ENCODE peak calls at places on chromosomes 1 and 21, in six cellular contexts. I is K562, F is A549, O is body of pancreas, U is uterus, N is breast epithelium. D is an unnamed sample.
A peak's percentile ranks its signal among the peaks of the same experiment; 100 is the strongest.

GRCh38 chr1:154962238-154962678 is 676 bp upstream of the PYGO2 start:
- DNase-seq in U (no peak), O (no peak), F (peak; percentile 51), N (no peak), I (no peak), D (no peak)

GRCh38 chr1:51443555-51443954 is 75.5 kb downstream of the EPS15 start:
- DNase-seq in N (no peak), O (no peak), F (no peak), U (no peak), I (no peak), D (no peak)

GRCh38 chr21:15183712-15184353 is 119.0 kb upstream of the NRIP1 start:
- DNase-seq in N (no peak), U (no peak), F (no peak), I (no peak), O (no peak), D (no peak)

GRCh38 chr1:164858233-164858632 is 299.2 kb downstream of the PBX1 start:
- DNase-seq in I (no peak), N (no peak), O (peak; percentile 45), F (no peak), U (no peak), D (no peak)

GRCh38 chr1:167109125-167109524 is 15.2 kb downstream of the STYXL2 start:
- DNase-seq in I (no peak), F (no peak), O (no peak), U (no peak), N (no peak), D (no peak)

GRCh38 chr1:235749755-235750300 is 100.2 kb upstream of the GNG4 start:
- DNase-seq in F (no peak), N (no peak), I (no peak), O (no peak), U (no peak), D (no peak)

GRCh38 chr1:246769306-246769705 is 45.1 kb downstream of the SCCPDH start:
- DNase-seq in O (no peak), F (no peak), I (no peak), N (no peak), U (no peak), D (no peak)

GRCh38 chr1:111924786-111925185 is 64.7 kb downstream of the KCND3 start:
- DNase-seq in N (no peak), U (no peak), I (no peak), O (no peak), F (no peak), D (no peak)

GRCh38 chr1:32886012-32886827 is at the start of gene HPCA:
- DNase-seq in I (peak; percentile 96), N (peak; percentile 65), F (peak; percentile 38), O (peak; percentile 64), U (no peak), D (peak; percentile 71)

GRCh38 chr1:203638076-203638475 is 11.4 kb downstream of the ATP2B4 start:
- DNase-seq in O (no peak), N (no peak), I (no peak), U (no peak), F (no peak), D (no peak)

GRCh38 chr1:160177231-160177630 is 13.1 kb upstream of the CASQ1 start:
- DNase-seq in F (no peak), O (no peak), U (no peak), N (no peak), I (no peak), D (no peak)

GRCh38 chr1:159949891-159950480 is 4.1 kb downstream of the SLAMF9 start:
- DNase-seq in I (no peak), F (no peak), N (no peak), U (no peak), O (no peak), D (no peak)

GRCh38 chr21:32138658-32139057 is 140.2 kb downstream of the MIS18A start:
- DNase-seq in U (no peak), F (no peak), I (no peak), O (no peak), N (no peak), D (no peak)

GRCh38 chr1:202505356-202505755 is 156.9 kb downstream of the PPP1R12B start:
- DNase-seq in U (peak; percentile 38), O (no peak), N (no peak), I (no peak), F (no peak), D (no peak)

GRCh38 chr1:156599811-156600210 is 1.5 kb downstream of the GPATCH4 start:
- DNase-seq in N (no peak), O (no peak), U (no peak), I (no peak), F (peak; percentile 66), D (no peak)
- TF ChIP-seq POLR2A in N (no peak), O (no peak), U (no peak), I (no peak), F (no peak), D (no peak)

GRCh38 chr1:114780344-114781226 is at the start of gene SIKE1:
- DNase-seq in U (peak; percentile 88), I (peak; percentile 89), N (peak; percentile 82), O (peak; percentile 96), F (peak; percentile 91), D (peak; percentile 79)
- TF ChIP-seq POLR2A in U (peak; percentile 71), I (peak; percentile 99), N (peak; percentile 43), O (peak; percentile 92), F (peak; percentile 84), D (peak; percentile 98)

DNA sequence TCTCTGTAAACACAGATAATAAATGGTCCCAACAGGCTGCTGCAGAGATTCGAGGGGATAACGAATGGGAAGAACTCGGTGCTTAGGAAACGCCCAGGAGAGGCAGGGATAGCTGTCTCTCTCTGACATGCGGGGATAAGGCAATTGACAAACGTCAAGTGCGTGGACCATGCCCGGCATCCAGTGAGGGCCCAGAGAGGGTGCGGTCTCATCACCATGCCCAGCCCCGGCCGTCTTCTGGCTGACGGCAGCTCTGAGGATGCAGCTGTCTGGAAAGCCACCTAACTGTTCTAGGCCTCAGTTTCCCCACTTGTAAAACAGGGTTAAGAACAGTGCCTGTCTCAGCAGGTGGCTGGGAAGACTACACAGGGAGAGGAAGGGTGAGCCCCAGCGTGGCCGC is 48.1 kb downstream of the ACOT7 start:
- DNase-seq in N (no peak), I (no peak), O (no peak), F (no peak), U (no peak), D (no peak)
- TF ChIP-seq POLR2A in N (no peak), I (no peak), O (no peak), F (no peak), U (no peak), D (no peak)

DNA sequence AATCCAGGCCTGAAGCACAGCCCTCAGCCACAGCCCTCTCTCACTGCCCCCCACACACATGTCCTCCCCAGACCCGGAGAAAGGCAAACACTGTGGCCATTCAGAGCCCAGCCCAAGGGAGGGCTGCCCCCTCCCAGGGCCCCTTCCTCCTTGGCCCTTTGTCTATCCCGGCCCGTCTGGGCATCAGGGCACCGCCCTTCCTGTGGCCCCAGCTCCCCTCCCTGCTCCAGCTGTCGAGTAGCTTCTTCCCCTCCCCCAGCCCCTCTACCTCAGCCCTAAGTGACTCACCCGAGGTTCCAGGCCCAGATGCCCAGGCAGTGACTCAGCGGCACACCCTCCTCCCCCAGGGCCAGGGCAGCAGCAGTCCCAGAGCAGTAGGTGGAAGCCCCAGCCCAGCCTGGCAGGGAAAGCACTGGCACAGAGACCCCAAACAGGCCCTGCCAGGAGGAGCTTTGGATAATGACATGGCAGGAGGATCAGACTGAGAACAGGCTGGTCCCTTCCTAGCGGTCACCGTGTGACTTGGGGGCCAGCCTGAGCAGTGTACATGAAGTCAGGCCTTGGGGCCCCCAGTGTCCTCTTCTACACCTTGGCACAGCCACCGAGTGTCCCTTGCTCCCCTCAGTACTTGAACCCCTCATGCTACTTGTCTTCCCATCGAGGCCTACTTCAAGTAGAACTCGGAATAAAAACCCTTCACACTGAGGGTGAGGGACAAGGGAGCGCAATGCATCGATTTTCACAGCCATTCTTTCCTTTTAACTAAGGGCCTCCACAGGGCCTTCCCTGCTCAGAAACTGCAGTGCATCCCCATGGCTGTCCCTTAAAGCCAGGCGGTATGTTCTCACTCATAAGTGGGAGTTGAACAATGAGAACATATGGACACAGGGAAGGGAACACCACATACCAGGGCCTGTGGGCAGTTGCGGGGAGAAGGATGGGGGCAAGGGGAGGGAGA is 1.0 kb upstream of the S100A2 start:
- DNase-seq in O (peak; percentile 99), U (peak; percentile 93), F (peak; percentile 99), N (peak; percentile 96), I (peak; percentile 97), D (peak; percentile 57)
- TF ChIP-seq POLR2A in O (peak; percentile 74), U (peak; percentile 58), F (no peak), N (no peak), I (peak; percentile 60), D (no peak)